ENCODE peak calls at places on chromosomes 6 and 20, in seven cellular contexts. One of them, this sample, is unnamed.

GRCh38 chr6:165616116-165616515 is 46.9 kb downstream of the PDE10A start:
- DNase-seq in lung: no peak
- DNase-seq in RWPE2: no peak
- DNase-seq in ovary: no peak
- DNase-seq in A549: no peak
- DNase-seq in astrocyte: no peak
- DNase-seq in IMR-90: peak
- DNase-seq in this sample: no peak

GRCh38 chr20:5786930-5787826 is 37.0 kb downstream of the SHLD1 start:
- DNase-seq in IMR-90: peak
- DNase-seq in ovary: peak
- DNase-seq in RWPE2: no peak
- DNase-seq in lung: no peak
- DNase-seq in astrocyte: peak
- DNase-seq in A549: peak
- DNase-seq in this sample: peak

GRCh38 chr6:118263929-118264486 is 284.1 kb upstream of the PLN start:
- DNase-seq in astrocyte: peak
- DNase-seq in A549: peak
- DNase-seq in IMR-90: peak
- DNase-seq in ovary: no peak
- DNase-seq in RWPE2: no peak
- DNase-seq in lung: no peak
- DNase-seq in this sample: peak

GRCh38 chr6:63418741-63419140 is 99.0 kb upstream of the LGSN start:
- DNase-seq in RWPE2: no peak
- DNase-seq in lung: no peak
- DNase-seq in IMR-90: no peak
- DNase-seq in astrocyte: no peak
- DNase-seq in ovary: no peak
- DNase-seq in A549: no peak
- DNase-seq in this sample: no peak

GRCh38 chr6:118618676-118619377 is 32.6 kb downstream of the CEP85L start:
- DNase-seq in IMR-90: peak
- DNase-seq in RWPE2: no peak
- DNase-seq in astrocyte: peak
- DNase-seq in ovary: peak
- DNase-seq in lung: peak
- DNase-seq in A549: peak
- DNase-seq in this sample: peak

GRCh38 chr6:30682181-30683117 is 4.0 kb downstream of the PPP1R18 start:
- DNase-seq in ovary: peak
- DNase-seq in A549: peak
- DNase-seq in astrocyte: peak
- DNase-seq in RWPE2: peak
- DNase-seq in lung: peak
- DNase-seq in IMR-90: peak
- DNase-seq in this sample: peak

GRCh38 chr6:3516094-3516493 is 59.2 kb upstream of the SLC22A23 start:
- DNase-seq in astrocyte: no peak
- DNase-seq in lung: no peak
- DNase-seq in RWPE2: no peak
- DNase-seq in IMR-90: peak
- DNase-seq in A549: peak
- DNase-seq in ovary: no peak
- DNase-seq in this sample: no peak

GRCh38 chr20:11454966-11455799 is 462.5 kb upstream of the BTBD3 start:
- DNase-seq in A549: peak
- DNase-seq in lung: no peak
- DNase-seq in ovary: no peak
- DNase-seq in RWPE2: no peak
- DNase-seq in astrocyte: peak
- DNase-seq in IMR-90: peak
- DNase-seq in this sample: no peak

GRCh38 chr6:116511424-116512131 is at the start of gene CALHM5:
- DNase-seq in ovary: peak
- DNase-seq in lung: peak
- DNase-seq in IMR-90: peak
- DNase-seq in RWPE2: no peak
- DNase-seq in A549: peak
- DNase-seq in astrocyte: peak
- DNase-seq in this sample: peak

GRCh38 chr6:41637179-41638001 is 878 bp upstream of the MDFI start:
- DNase-seq in RWPE2: no peak
- DNase-seq in astrocyte: no peak
- DNase-seq in ovary: no peak
- DNase-seq in IMR-90: no peak
- DNase-seq in A549: no peak
- DNase-seq in lung: no peak
- DNase-seq in this sample: no peak

GRCh38 chr6:121584591-121585369 is 149.3 kb downstream of the GJA1 start:
- DNase-seq in RWPE2: no peak
- DNase-seq in IMR-90: peak
- DNase-seq in lung: no peak
- DNase-seq in ovary: no peak
- DNase-seq in A549: no peak
- DNase-seq in astrocyte: peak
- DNase-seq in this sample: no peak

GRCh38 chr6:64217721-64218603 is 582.4 kb downstream of the PHF3 start:
- DNase-seq in astrocyte: no peak
- DNase-seq in RWPE2: no peak
- DNase-seq in IMR-90: peak
- DNase-seq in ovary: no peak
- DNase-seq in A549: no peak
- DNase-seq in lung: no peak
- DNase-seq in this sample: no peak

GRCh38 chr6:138523347-138524210 is 24.3 kb upstream of the NHSL1 start:
- DNase-seq in IMR-90: peak
- DNase-seq in RWPE2: no peak
- DNase-seq in lung: no peak
- DNase-seq in A549: no peak
- DNase-seq in ovary: no peak
- DNase-seq in astrocyte: no peak
- DNase-seq in this sample: no peak

GRCh38 chr6:11702039-11702795 is 76.4 kb downstream of the ADTRP start:
- DNase-seq in lung: no peak
- DNase-seq in ovary: no peak
- DNase-seq in astrocyte: peak
- DNase-seq in IMR-90: peak
- DNase-seq in A549: peak
- DNase-seq in RWPE2: no peak
- DNase-seq in this sample: no peak

GRCh38 chr6:170178266-170178560 is 112.7 kb downstream of the DLL1 start:
- DNase-seq in lung: no peak
- DNase-seq in A549: no peak
- DNase-seq in astrocyte: no peak
- DNase-seq in RWPE2: no peak
- DNase-seq in IMR-90: no peak
- DNase-seq in ovary: no peak
- DNase-seq in this sample: no peak

GRCh38 chr20:37521091-37521771 is at the start of gene NNAT:
- DNase-seq in IMR-90: no peak
- DNase-seq in astrocyte: no peak
- DNase-seq in ovary: no peak
- DNase-seq in RWPE2: peak
- DNase-seq in A549: no peak
- DNase-seq in lung: no peak
- DNase-seq in this sample: no peak

DNA sequence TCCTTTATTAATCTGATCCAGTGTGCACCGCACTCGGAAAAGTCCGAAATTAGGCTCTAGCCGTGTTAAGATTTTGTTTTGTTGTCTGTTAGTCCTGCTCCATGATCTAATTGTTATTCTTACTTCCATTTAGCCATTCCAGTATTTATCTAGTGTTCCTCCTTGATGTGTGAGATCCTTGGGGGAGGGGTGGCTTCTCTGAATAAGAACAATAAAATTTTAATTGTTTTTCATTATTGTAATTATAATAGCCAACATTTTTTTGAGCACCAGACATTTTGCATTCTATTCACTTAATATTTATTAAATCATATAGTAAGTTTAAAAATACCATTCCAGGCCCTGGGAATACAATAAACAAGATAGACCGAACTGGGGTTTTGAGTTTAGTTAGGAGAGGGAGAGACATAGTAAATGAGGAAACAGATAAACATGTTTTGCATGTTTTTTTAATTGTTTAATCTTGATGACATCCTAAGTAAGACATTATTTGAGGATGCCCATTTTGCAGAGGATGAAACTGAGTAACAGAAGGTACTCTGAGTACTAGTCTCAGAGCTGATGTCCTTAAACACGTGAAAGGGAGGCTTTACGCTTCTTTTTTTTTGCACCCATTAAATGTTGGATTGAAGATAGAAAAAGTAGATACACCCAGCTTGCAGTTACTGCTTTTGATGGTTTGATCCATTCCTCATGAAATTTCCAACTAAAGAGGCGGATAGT is 1.2 kb downstream of the CBFA2T2 start:
- DNase-seq in ovary: no peak
- DNase-seq in A549: no peak
- DNase-seq in IMR-90: no peak
- DNase-seq in lung: no peak
- DNase-seq in RWPE2: no peak
- DNase-seq in astrocyte: no peak
- DNase-seq in this sample: peak
- H3K27ac ChIP-seq in ovary: no peak
- H3K27ac ChIP-seq in A549: peak
- H3K27ac ChIP-seq in IMR-90: peak
- H3K27ac ChIP-seq in lung: peak
- H3K27ac ChIP-seq in RWPE2: peak
- H3K27ac ChIP-seq in astrocyte: peak
- H3K27ac ChIP-seq in this sample: peak

GRCh38 chr6:56245903-56246351 is 1.5 kb downstream of the COL21A1 start:
- DNase-seq in lung: no peak
- DNase-seq in IMR-90: peak
- DNase-seq in astrocyte: no peak
- DNase-seq in ovary: no peak
- DNase-seq in RWPE2: no peak
- DNase-seq in A549: no peak
- DNase-seq in this sample: no peak
- H3K4me3 ChIP-seq in lung: no peak
- H3K4me3 ChIP-seq in IMR-90: no peak
- H3K4me3 ChIP-seq in astrocyte: no peak
- H3K4me3 ChIP-seq in ovary: peak
- H3K4me3 ChIP-seq in RWPE2: no peak
- H3K4me3 ChIP-seq in A549: no peak
- H3K4me3 ChIP-seq in this sample: no peak

DNA sequence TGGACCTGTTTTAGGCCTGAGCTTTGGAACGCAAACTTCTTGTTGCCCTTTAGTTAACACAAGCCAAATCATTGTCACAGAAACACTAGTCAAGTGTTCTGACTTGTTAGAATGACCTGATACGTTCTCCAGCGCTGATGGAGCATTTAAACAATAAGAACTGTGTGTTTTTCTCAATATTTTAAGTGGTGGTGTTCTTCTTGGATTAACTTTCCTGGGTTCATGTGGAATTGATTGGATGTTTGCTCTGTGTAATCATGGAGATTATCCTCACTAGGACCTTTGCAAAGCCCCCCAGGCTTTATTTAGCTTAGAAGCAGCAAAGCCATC is 1.6 kb downstream of the LRRC1 start:
- DNase-seq in IMR-90: no peak
- DNase-seq in lung: no peak
- DNase-seq in A549: no peak
- DNase-seq in astrocyte: no peak
- DNase-seq in RWPE2: no peak
- DNase-seq in ovary: no peak
- DNase-seq in this sample: no peak
- H3K27ac ChIP-seq in IMR-90: no peak
- H3K27ac ChIP-seq in lung: no peak
- H3K27ac ChIP-seq in A549: no peak
- H3K27ac ChIP-seq in astrocyte: no peak
- H3K27ac ChIP-seq in RWPE2: peak
- H3K27ac ChIP-seq in ovary: no peak
- H3K27ac ChIP-seq in this sample: peak

DNA sequence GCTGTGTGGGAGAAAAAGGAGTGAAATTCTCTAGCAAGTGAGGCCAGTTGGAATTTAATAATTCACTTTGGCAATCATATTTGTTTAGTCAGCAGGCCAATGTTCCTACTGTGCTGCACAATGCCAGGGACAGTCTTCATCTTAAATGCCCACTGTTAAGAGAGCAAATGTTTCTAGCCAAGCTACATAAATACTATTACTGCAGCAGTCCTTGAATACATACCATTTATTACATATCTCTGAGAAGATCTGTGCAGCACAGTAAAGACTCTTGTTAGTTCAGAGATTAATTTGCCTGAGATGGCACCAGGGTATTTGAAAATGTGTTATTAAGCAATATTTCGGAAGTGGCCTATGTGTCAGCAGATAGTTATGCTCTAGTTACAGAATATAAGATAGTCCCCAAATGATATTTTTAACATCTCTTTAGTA is 105.4 kb downstream of the OGFRL1 start:
- DNase-seq in IMR-90: peak
- DNase-seq in ovary: no peak
- DNase-seq in lung: no peak
- DNase-seq in astrocyte: peak
- DNase-seq in A549: peak
- DNase-seq in RWPE2: no peak
- DNase-seq in this sample: no peak
- H3K4me3 ChIP-seq in IMR-90: no peak
- H3K4me3 ChIP-seq in ovary: no peak
- H3K4me3 ChIP-seq in lung: no peak
- H3K4me3 ChIP-seq in astrocyte: no peak
- H3K4me3 ChIP-seq in A549: peak
- H3K4me3 ChIP-seq in RWPE2: no peak
- H3K4me3 ChIP-seq in this sample: no peak

DNA sequence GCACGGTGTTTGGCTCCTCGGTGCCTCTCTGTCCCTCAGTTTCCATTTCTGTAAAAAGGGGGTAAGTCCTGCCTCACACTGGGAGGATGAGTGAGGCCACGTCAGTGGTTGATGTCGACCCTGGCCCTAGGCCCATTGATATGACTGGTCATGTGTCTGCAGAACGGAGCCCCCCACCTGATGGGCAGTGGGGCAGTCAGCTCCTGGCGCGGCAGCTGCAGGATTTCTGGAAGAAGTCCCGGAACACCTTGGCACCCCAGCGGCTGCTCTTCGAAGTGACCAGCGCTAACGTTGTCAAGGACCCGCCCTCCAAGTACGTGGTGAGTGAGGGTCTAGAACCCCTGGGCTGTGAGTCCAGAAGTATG is 1.2 kb downstream of the SNX21 start:
- DNase-seq in RWPE2: no peak
- DNase-seq in ovary: peak
- DNase-seq in astrocyte: no peak
- DNase-seq in A549: no peak
- DNase-seq in IMR-90: no peak
- DNase-seq in lung: no peak
- DNase-seq in this sample: no peak
- H3K27ac ChIP-seq in RWPE2: no peak
- H3K27ac ChIP-seq in ovary: peak
- H3K27ac ChIP-seq in astrocyte: no peak
- H3K27ac ChIP-seq in A549: peak
- H3K27ac ChIP-seq in IMR-90: peak
- H3K27ac ChIP-seq in lung: no peak
- H3K27ac ChIP-seq in this sample: peak

This sample was measured in thyroid gland.